ENCODE peak calls at places on chromosomes 2 and 18, in five cellular contexts. O is neuronal stem cell, W is heart left ventricle, V is endothelial cell of umbilical vein, T is cardiac muscle cell. G is an unnamed sample.
A peak's percentile ranks its signal among the peaks of the same experiment; 100 is the strongest.

GRCh38 chr2:1494257-1494656 is 81.0 kb downstream of the TPO start:
- DNase-seq in O (no peak), W (no peak), V (no peak), T (no peak), G (no peak)

GRCh38 chr2:71844967-71845366 is 302.7 kb downstream of the CYP26B1 start:
- DNase-seq in O (no peak), W (no peak), V (no peak), T (no peak), G (no peak)

GRCh38 chr2:201279079-201279478 is 18.7 kb downstream of the CASP8 start:
- DNase-seq in O (no peak), W (no peak), V (peak; percentile 16), T (no peak), G (no peak)

GRCh38 chr2:95007822-95008221 is 17.7 kb upstream of the MAL start:
- DNase-seq in O (no peak), W (peak; percentile 77), V (no peak), T (peak; percentile 52), G (no peak)

GRCh38 chr18:12944724-12945123 is 3.1 kb upstream of the SEH1L start:
- DNase-seq in O (no peak), W (peak; percentile 57), V (no peak), T (no peak), G (peak; percentile 22)

GRCh38 chr2:238573065-238573778 is 146.5 kb downstream of the ASB1 start:
- DNase-seq in O (no peak), W (no peak), V (no peak), T (no peak), G (peak; percentile 20)

GRCh38 chr2:10777842-10778723 is 34.5 kb downstream of the PDIA6 start:
- DNase-seq in O (no peak), W (peak; percentile 51), V (no peak), T (no peak), G (no peak)

GRCh38 chr18:59547691-59548182 is 149.5 kb downstream of the CCBE1 start:
- DNase-seq in O (no peak), W (no peak), V (no peak), T (peak; percentile 78), G (no peak)

GRCh38 chr2:30707304-30707903 is 99.8 kb downstream of the CAPN13 start:
- DNase-seq in O (no peak), W (no peak), V (no peak), T (no peak), G (no peak)

GRCh38 chr2:127623388-127624320 is 22.3 kb upstream of the GPR17 start:
- DNase-seq in O (no peak), W (no peak), V (no peak), T (no peak), G (no peak)

GRCh38 chr18:74509856-74510769 is 13.9 kb downstream of the CNDP2 start:
- DNase-seq in O (no peak), W (no peak), V (no peak), T (no peak), G (no peak)

GRCh38 chr2:60515751-60516226 is 37.7 kb downstream of the BCL11A start:
- DNase-seq in O (no peak), W (no peak), V (no peak), T (no peak), G (no peak)

GRCh38 chr2:231685349-231686191 is 22.8 kb upstream of the PTMA start:
- DNase-seq in O (no peak), W (no peak), V (no peak), T (no peak), G (no peak)

GRCh38 chr18:54612237-54612636 is 21.2 kb downstream of the DYNAP start:
- DNase-seq in O (no peak), W (no peak), V (no peak), T (no peak), G (peak; percentile 59)

GRCh38 chr2:10286216-10287037 is 16.3 kb upstream of the HPCAL1 start:
- DNase-seq in O (no peak), W (peak; percentile 56), V (no peak), T (no peak), G (no peak)

GRCh38 chr2:212979799-212980198 is 171.6 kb downstream of the IKZF2 start:
- DNase-seq in O (no peak), W (no peak), V (no peak), T (no peak), G (no peak)

GRCh38 chr2:132582360-132582759 is 87.6 kb downstream of the LYPD1 start:
- DNase-seq in O (no peak), W (no peak), V (no peak), T (no peak), G (no peak)

GRCh38 chr2:52498062-52498750 is 1269.4 kb upstream of the CHAC2 start:
- DNase-seq in O (no peak), W (no peak), V (no peak), T (no peak), G (no peak)

GRCh38 chr18:74268933-74269620 is 22.7 kb downstream of the CYB5A start:
- DNase-seq in O (no peak), W (peak; percentile 38), V (no peak), T (no peak), G (no peak)

GRCh38 chr2:84894131-84894586 is 11.3 kb upstream of the TMSB10 start:
- DNase-seq in O (no peak), W (no peak), V (no peak), T (no peak), G (no peak)

GRCh38 chr18:80104364-80104779 is 4.7 kb upstream of the ADNP2 start:
- DNase-seq in O (no peak), W (no peak), V (no peak), T (no peak), G (no peak)

GRCh38 chr2:240322231-240322955 is 113.1 kb upstream of the GPC1 start:
- DNase-seq in O (no peak), W (no peak), V (no peak), T (no peak), G (no peak)

GRCh38 chr18:25299426-25299825 is 52.5 kb downstream of the ZNF521 start:
- DNase-seq in O (no peak), W (no peak), V (no peak), T (no peak), G (no peak)

GRCh38 chr2:242013771-242014170 is 144.2 kb downstream of the RTP5 start:
- DNase-seq in O (no peak), W (no peak), V (no peak), T (no peak), G (no peak)

GRCh38 chr2:192119536-192119935 is 75.2 kb downstream of the TMEFF2 start:
- DNase-seq in O (no peak), W (no peak), V (peak; percentile 45), T (no peak), G (no peak)

GRCh38 chr2:62919041-62919440 is 131.6 kb upstream of the OTX1 start:
- DNase-seq in O (no peak), W (no peak), V (no peak), T (no peak), G (no peak)

GRCh38 chr2:177161741-177162440 is 50.7 kb upstream of the HNRNPA3 start:
- DNase-seq in O (no peak), W (no peak), V (peak; percentile 51), T (peak; percentile 51), G (peak; percentile 37)

GRCh38 chr2:85684806-85685205 is 9.4 kb upstream of the GNLY start:
- DNase-seq in O (no peak), W (no peak), V (no peak), T (no peak), G (no peak)

GRCh38 chr2:20603791-20604190 is 47.1 kb downstream of the HS1BP3 start:
- DNase-seq in O (no peak), W (no peak), V (no peak), T (no peak), G (no peak)

GRCh38 chr2:20604957-20605381 is 45.9 kb downstream of the HS1BP3 start:
- DNase-seq in O (no peak), W (no peak), V (peak; percentile 74), T (no peak), G (no peak)

GRCh38 chr2:20604401-20604911 is 46.4 kb downstream of the HS1BP3 start:
- DNase-seq in O (no peak), W (no peak), V (no peak), T (no peak), G (no peak)

GRCh38 chr2:20607446-20607845 is 43.5 kb downstream of the HS1BP3 start:
- DNase-seq in O (no peak), W (no peak), V (no peak), T (no peak), G (no peak)

GRCh38 chr2:20606198-20606597 is 44.7 kb downstream of the HS1BP3 start:
- DNase-seq in O (no peak), W (no peak), V (no peak), T (no peak), G (no peak)
- H3K4me3 ChIP-seq in O (no peak overlapping the region), W (no peak overlapping the region), V (no peak overlapping the region), T (no peak overlapping the region), G (no peak overlapping the region)

GRCh38 chr2:68441179-68441993 is 25.7 kb downstream of the FBXO48 start:
- DNase-seq in O (peak; percentile 80), W (peak; percentile 86), V (peak; percentile 67), T (peak; percentile 96), G (peak; percentile 87)
- H3K27ac ChIP-seq in O (no peak overlapping the region), W (peak overlapping the region; percentile 25), V (no peak overlapping the region), T (peak overlapping the region; percentile 84), G (peak overlapping the region; percentile 54)

GRCh38 chr2:215432759-215433594 is 2.9 kb downstream of the FN1 start:
- DNase-seq in O (no peak), W (no peak), V (peak; percentile 31), T (no peak), G (no peak)
- H3K4me3 ChIP-seq in O (no peak overlapping the region), W (peak overlapping the region; percentile 70), V (peak overlapping the region; percentile 77), T (no peak overlapping the region), G (no peak overlapping the region)

DNA sequence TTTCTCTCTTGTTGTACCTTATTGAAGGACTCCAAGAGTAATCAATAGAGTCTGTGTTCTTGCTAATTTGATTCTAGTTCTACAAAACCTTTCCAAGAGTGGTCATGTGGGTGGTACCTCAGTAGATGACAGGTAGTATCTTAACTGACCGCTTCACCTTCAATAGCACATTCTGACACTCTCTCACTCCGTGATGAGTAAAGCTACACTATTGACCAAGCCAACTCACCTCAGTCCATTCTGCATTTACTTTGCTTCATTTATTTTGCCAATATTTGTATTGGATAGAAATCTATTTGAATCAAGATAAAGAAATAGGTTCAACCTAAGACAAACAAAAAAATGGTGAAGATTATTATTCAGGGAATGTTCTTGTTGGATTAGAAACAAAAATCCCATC is 1869.6 kb upstream of the CELF4 start:
- DNase-seq in O (no peak), W (no peak), V (no peak), T (no peak), G (no peak)
- H3K27ac ChIP-seq in O (no peak overlapping the region), W (no peak overlapping the region), V (no peak overlapping the region), T (no peak overlapping the region), G (no peak overlapping the region)

DNA sequence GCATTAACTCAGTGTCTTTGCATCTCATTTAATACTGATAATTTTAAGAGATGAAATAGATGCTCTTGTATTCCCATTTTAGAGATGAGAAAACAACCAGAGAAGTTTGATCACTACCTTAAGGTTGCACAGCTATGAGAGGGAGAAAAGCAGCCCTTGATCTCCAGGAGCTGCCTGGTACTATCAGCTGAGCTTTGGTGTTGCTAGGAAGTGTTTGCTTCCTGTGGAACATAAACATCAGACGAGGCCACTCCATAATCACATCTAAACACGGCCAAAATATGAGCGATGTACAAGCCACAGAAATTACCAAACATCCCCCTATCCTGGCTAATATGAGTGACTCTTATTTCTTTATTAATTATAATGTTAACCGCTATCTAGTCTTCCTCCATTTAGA is 620 bp upstream of the WDFY1 start:
- DNase-seq in O (no peak), W (no peak), V (peak; percentile 33), T (no peak), G (no peak)
- H3K4me3 ChIP-seq in O (no peak overlapping the region), W (peak overlapping the region; percentile 97), V (no peak overlapping the region), T (no peak overlapping the region), G (no peak overlapping the region)